ENCODE peak calls at places on chromosomes 3 and 15, in four cellular contexts. One of them, this sample, is unnamed. For H3K4me1, the result is how much of the 10 kb centered on the place peaks cover.

GRCh38 chr3:177041021-177041729 is 156.1 kb downstream of the TBL1XR1 start:
- DNase-seq in GM12878: no peak
- DNase-seq in K562: no peak
- DNase-seq in HepG2: no peak
- DNase-seq in this sample: no peak

GRCh38 chr3:66473637-66474036 is 27.2 kb downstream of the LRIG1 start:
- DNase-seq in HepG2: no peak
- DNase-seq in GM12878: no peak
- DNase-seq in K562: no peak
- DNase-seq in this sample: no peak

GRCh38 chr3:149216195-149216869 is 5.3 kb downstream of the CP start:
- DNase-seq in K562: no peak
- DNase-seq in GM12878: no peak
- DNase-seq in HepG2: peak
- DNase-seq in this sample: peak

GRCh38 chr3:120382941-120383447 is 33.8 kb upstream of the LRRC58 start:
- DNase-seq in GM12878: no peak
- DNase-seq in HepG2: no peak
- DNase-seq in K562: no peak
- DNase-seq in this sample: no peak

GRCh38 chr15:61216519-61216918 is 12.6 kb downstream of the RORA start:
- DNase-seq in GM12878: no peak
- DNase-seq in K562: no peak
- DNase-seq in HepG2: no peak
- DNase-seq in this sample: no peak

GRCh38 chr3:64880926-64881325 is 193.1 kb upstream of the ADAMTS9 start:
- DNase-seq in GM12878: no peak
- DNase-seq in K562: no peak
- DNase-seq in HepG2: no peak
- DNase-seq in this sample: no peak

GRCh38 chr15:100111103-100112060 is 230.4 kb downstream of the ADAMTS17 start:
- DNase-seq in HepG2: peak
- DNase-seq in K562: no peak
- DNase-seq in GM12878: no peak
- DNase-seq in this sample: no peak

GRCh38 chr15:27328616-27329015 is 357.6 kb downstream of the GABRG3 start:
- DNase-seq in GM12878: no peak
- DNase-seq in K562: no peak
- DNase-seq in HepG2: no peak
- DNase-seq in this sample: no peak

GRCh38 chr3:141231923-141232861 is 567 bp downstream of the PXYLP1 start:
- DNase-seq in K562: peak
- DNase-seq in GM12878: no peak
- DNase-seq in HepG2: no peak
- DNase-seq in this sample: peak

GRCh38 chr3:194318511-194319161 is 32.5 kb downstream of the CPN2 start:
- DNase-seq in GM12878: no peak
- DNase-seq in K562: no peak
- DNase-seq in HepG2: no peak
- DNase-seq in this sample: no peak

GRCh38 chr3:15297592-15298350 is 34.6 kb downstream of the SH3BP5 start:
- DNase-seq in HepG2: no peak
- DNase-seq in GM12878: no peak
- DNase-seq in K562: peak
- DNase-seq in this sample: no peak

GRCh38 chr3:69761896-69762789 is 22.9 kb downstream of the MITF start:
- DNase-seq in HepG2: no peak
- DNase-seq in GM12878: no peak
- DNase-seq in K562: no peak
- DNase-seq in this sample: no peak

GRCh38 chr15:58040117-58040516 is 25.4 kb downstream of the ALDH1A2 start:
- DNase-seq in HepG2: no peak
- DNase-seq in K562: no peak
- DNase-seq in GM12878: no peak
- DNase-seq in this sample: no peak
- TF ChIP-seq ZBTB33 in HepG2: no peak
- TF ChIP-seq ZBTB33 in K562: no peak
- TF ChIP-seq ZBTB33 in GM12878: no peak
- TF ChIP-seq ZBTB33 in this sample: no peak

GRCh38 chr3:195546130-195546560 is 3.0 kb upstream of the PPP1R2 start:
- DNase-seq in K562: no peak
- DNase-seq in HepG2: peak
- DNase-seq in GM12878: no peak
- DNase-seq in this sample: no peak
- TF ChIP-seq GABPA in K562: no peak
- TF ChIP-seq GABPA in HepG2: no peak
- TF ChIP-seq GABPA in GM12878: no peak
- TF ChIP-seq GABPA in this sample: no peak

DNA sequence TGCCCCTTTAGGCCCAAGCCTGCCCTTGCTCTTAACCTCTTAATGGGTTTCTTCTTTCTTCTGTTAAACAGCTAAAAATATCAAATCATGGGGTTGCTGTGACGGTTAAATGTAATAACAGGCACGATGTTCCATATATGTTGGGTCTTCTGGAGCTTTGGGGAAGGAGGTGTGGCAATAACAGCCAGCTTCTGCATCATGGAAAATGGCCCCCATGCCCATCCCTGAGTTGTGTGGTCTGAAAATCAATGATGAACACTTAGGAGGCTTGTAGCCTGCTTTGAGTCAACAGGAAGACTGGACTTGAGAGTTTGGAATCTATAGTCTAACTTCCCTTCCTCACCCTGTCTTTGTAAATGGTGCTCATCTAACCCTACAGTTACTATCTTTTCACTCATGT is 27.3 kb downstream of the SMAD3 start:
- DNase-seq in HepG2: no peak
- DNase-seq in GM12878: no peak
- DNase-seq in K562: no peak
- DNase-seq in this sample: no peak
- H3K4me1 ChIP-seq in HepG2: under half
- H3K4me1 ChIP-seq in GM12878: half or more
- H3K4me1 ChIP-seq in K562: half or more
- H3K4me1 ChIP-seq in this sample: under half

GRCh38 chr3:188888321-188889056 is 283.3 kb upstream of the TPRG1 start:
- DNase-seq in HepG2: no peak
- DNase-seq in GM12878: no peak
- DNase-seq in K562: no peak
- DNase-seq in this sample: no peak

GRCh38 chr3:188889070-188889491 is 282.7 kb upstream of the TPRG1 start:
- DNase-seq in GM12878: no peak
- DNase-seq in HepG2: no peak
- DNase-seq in K562: no peak
- DNase-seq in this sample: no peak

GRCh38 chr3:188881954-188882641 is 289.7 kb upstream of the TPRG1 start:
- DNase-seq in K562: no peak
- DNase-seq in GM12878: no peak
- DNase-seq in HepG2: peak
- DNase-seq in this sample: no peak

GRCh38 chr3:188884299-188885043 is 287.3 kb upstream of the TPRG1 start:
- DNase-seq in K562: no peak
- DNase-seq in GM12878: no peak
- DNase-seq in HepG2: no peak
- DNase-seq in this sample: no peak
- TF ChIP-seq ZBTB33 in K562: no peak
- TF ChIP-seq ZBTB33 in GM12878: no peak
- TF ChIP-seq ZBTB33 in HepG2: no peak
- TF ChIP-seq ZBTB33 in this sample: no peak

GRCh38 chr3:125051715-125052581 is 3.8 kb downstream of the HEG1 start:
- DNase-seq in GM12878: peak
- DNase-seq in HepG2: no peak
- DNase-seq in K562: no peak
- DNase-seq in this sample: no peak
- TF ChIP-seq GABPA in GM12878: peak
- TF ChIP-seq GABPA in HepG2: no peak
- TF ChIP-seq GABPA in K562: no peak
- TF ChIP-seq GABPA in this sample: no peak

GRCh38 chr3:36597422-36597821 is 166.9 kb downstream of the DCLK3 start:
- DNase-seq in K562: no peak
- DNase-seq in GM12878: no peak
- DNase-seq in HepG2: no peak
- DNase-seq in this sample: no peak
- H3K4me1 ChIP-seq in K562: under half
- H3K4me1 ChIP-seq in GM12878: under half
- H3K4me1 ChIP-seq in HepG2: under half
- H3K4me1 ChIP-seq in this sample: under half